ENCODE peak calls at places on chromosome 14, in six cellular contexts. A, G, I, U, P and Y are unnamed samples.

GRCh38 chr14:80940146-80940545 is 1.4 kb downstream of the CEP128 start:
- DNase-seq in A (no peak), G (no peak), I (no peak), U (no peak), P (no peak), Y (no peak)

GRCh38 chr14:67623114-67623513 is 3.4 kb downstream of the ARG2 start:
- DNase-seq in A (no peak), G (no peak), I (no peak), U (peak), P (no peak), Y (no peak)

GRCh38 chr14:102717211-102717610 is 60.0 kb upstream of the TRAF3 start:
- DNase-seq in A (no peak), G (peak), I (no peak), U (peak), P (no peak), Y (no peak)

GRCh38 chr14:102540310-102541028 is 30.9 kb upstream of the ANKRD9 start:
- DNase-seq in A (no peak), G (peak), I (no peak), U (peak), P (no peak), Y (no peak)

GRCh38 chr14:76376001-76376404 is at the start of gene ESRRB:
- DNase-seq in A (no peak), G (peak), I (no peak), U (peak), P (no peak), Y (no peak)

GRCh38 chr14:65224799-65225198 is 122.5 kb upstream of the MAX start:
- DNase-seq in A (peak), G (no peak), I (no peak), U (peak), P (no peak), Y (no peak)

GRCh38 chr14:32709072-32709471 is 229.6 kb upstream of the NPAS3 start:
- DNase-seq in A (no peak), G (no peak), I (no peak), U (peak), P (no peak), Y (no peak)

GRCh38 chr14:65206448-65207096 is 104.3 kb upstream of the MAX start:
- DNase-seq in A (no peak), G (no peak), I (no peak), U (no peak), P (peak), Y (no peak)

GRCh38 chr14:101948666-101949205 is 15.6 kb upstream of the DYNC1H1 start:
- DNase-seq in A (no peak), G (peak), I (no peak), U (no peak), P (no peak), Y (no peak)

GRCh38 chr14:51534623-51535022 is 117.1 kb upstream of the FRMD6 start:
- DNase-seq in A (no peak), G (no peak), I (no peak), U (peak), P (no peak), Y (no peak)

GRCh38 chr14:96176811-96177211 is 27.8 kb upstream of the BDKRB2 start:
- DNase-seq in A (no peak), G (no peak), I (no peak), U (peak), P (no peak), Y (no peak)

GRCh38 chr14:75981426-75981825 is 369 bp downstream of the TGFB3 start:
- DNase-seq in A (no peak), G (peak), I (no peak), U (no peak), P (peak), Y (no peak)

GRCh38 chr14:57087841-57088240 is 180.9 kb downstream of the EXOC5 start:
- DNase-seq in A (no peak), G (no peak), I (no peak), U (no peak), P (no peak), Y (no peak)

GRCh38 chr14:68796418-68797101 is 3.7 kb upstream of the ZFP36L1 start:
- DNase-seq in A (peak), G (no peak), I (no peak), U (peak), P (no peak), Y (no peak)
- TF ChIP-seq CTCF in A (no peak), G (no peak), I (no peak), U (no peak), P (no peak), Y (no peak)

GRCh38 chr14:59188461-59189280 is at the start of gene DAAM1:
- DNase-seq in A (peak), G (peak), I (peak), U (peak), P (peak), Y (peak)

GRCh38 chr14:59189822-59190368 is 1.4 kb downstream of the DAAM1 start:
- DNase-seq in A (peak), G (peak), I (peak), U (peak), P (peak), Y (peak)

GRCh38 chr14:59187802-59188460 is 536 bp upstream of the DAAM1 start:
- DNase-seq in A (no peak), G (peak), I (peak), U (no peak), P (peak), Y (peak)

GRCh38 chr14:59189281-59189821 is 884 bp downstream of the DAAM1 start:
- DNase-seq in A (no peak), G (peak), I (peak), U (peak), P (peak), Y (peak)

DNA sequence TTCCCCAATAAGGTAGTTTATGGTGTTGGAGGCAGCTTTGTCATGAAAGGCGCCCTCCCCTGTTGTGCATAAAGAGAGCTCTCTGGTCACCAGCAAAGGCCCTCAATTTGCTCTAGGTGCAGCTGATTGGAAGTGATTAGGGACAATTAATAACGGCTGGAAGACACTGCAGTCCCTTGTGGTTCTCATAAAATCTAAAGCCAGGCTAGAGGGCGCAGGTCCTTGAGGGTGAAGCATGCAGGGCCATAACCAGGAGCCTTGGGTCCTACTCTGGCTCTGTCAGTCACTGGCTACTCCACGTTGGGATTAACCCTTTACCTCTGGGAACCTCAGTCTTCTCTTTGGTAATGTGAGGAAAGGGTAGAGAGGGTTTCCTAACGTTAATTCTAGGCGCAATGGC is 1.9 kb downstream of the DAAM1 start:
- DNase-seq in A (no peak), G (peak), I (no peak), U (peak), P (peak), Y (no peak)
- TF ChIP-seq CTCF in A (no peak), G (peak), I (no peak), U (peak), P (no peak), Y (no peak)

DNA sequence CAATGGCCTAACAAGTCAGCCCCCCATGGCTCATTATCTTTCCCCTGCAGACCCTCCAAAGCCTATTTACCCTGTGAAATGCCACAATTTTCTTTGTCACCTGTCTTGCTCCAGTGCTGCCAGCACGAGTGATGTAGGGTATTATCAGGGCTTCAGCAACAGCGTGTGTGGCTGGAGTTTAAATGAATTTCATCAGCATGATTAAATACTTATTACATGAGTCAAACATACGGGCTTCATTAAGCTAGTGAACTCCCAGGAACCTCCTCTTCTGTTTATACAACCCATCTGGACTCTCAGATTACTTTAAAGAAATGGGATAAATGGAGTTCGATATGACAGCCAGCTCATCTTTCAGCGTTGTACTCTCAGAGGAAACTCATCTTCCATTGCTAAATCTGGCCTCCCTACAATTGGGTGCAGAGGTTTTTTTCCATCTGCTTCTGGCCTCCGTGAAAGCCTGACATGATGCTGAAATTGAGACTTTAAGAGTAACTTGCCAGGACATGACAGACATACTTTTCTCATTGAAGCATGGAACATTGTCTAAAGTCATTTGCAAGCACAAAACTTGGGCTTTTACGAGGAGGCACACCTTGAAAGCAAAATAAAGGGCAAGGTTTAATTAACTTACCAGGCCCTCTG is 135.8 kb downstream of the TMEM30B start:
- DNase-seq in A (no peak), G (no peak), I (no peak), U (peak), P (no peak), Y (no peak)
- TF ChIP-seq CTCF in A (no peak), G (no peak), I (no peak), U (no peak), P (no peak), Y (no peak)

DNA sequence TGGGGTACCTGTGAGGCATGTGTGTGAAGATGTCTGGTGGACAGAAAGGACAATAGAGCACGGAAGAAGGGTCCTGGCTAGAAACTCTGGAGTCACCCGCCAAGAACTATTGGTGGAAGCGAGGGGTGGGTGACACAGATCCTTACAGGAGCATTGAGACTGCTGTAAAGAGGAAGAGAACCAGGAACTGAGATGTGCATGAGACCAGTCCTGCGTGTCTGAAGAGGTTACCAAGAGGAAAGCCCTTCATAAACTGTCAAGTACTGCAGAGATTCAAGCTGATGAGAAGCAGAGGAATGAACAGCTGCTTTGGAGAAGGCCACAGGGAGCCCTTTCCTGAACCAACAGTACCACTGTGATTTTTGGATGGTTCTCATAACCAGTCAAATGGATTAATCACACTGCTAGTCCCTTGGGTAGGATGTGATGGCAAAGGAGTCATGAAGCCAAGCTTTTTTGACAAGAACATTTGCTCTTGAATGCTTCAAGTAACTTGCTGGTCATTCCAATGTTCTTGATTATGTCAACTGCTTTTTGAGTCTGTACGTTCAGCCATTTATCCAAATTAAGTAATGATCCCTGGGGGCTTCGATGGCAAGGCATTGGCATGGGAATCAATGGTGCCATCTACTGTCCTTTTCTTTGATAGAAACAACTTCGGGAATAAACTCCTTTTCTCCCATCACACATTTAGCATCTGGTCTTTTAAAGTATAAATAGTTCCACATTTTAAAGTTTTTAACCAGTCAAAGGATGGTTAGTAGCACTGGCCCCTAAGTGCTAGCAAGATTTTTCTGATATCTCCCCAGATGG is 42.9 kb downstream of the GPR135 start:
- DNase-seq in A (no peak), G (peak), I (no peak), U (no peak), P (peak), Y (no peak)
- TF ChIP-seq CTCF in A (no peak), G (peak), I (no peak), U (peak), P (no peak), Y (no peak)

DNA sequence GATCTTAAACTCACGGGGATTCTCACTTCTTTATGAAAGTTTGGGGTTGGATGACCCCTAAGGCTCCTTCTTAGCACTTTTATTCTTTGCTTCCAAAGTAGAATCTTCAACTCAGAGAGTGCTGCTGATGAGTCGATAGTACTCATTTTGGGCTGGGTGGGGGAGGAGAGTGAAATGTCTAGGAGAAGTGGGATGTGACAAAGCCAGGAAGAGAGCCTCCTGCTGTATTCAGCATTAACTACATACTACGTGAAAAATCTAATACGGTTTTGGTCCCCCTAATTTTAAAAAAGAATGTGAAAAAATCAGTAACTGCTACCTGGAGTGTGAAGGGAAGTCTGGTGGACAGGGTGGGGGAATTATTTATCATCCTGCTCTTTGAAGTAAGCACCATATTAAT is 148.3 kb downstream of the SAMD4A start:
- DNase-seq in A (no peak), G (no peak), I (no peak), U (no peak), P (no peak), Y (no peak)
- TF ChIP-seq CTCF in A (no peak), G (no peak), I (no peak), U (peak), P (no peak), Y (no peak)

GRCh38 chr14:24392327-24393098 is 6.3 kb upstream of the NYNRIN start:
- DNase-seq in A (no peak), G (no peak), I (no peak), U (peak), P (no peak), Y (no peak)
- TF ChIP-seq CTCF in A (no peak), G (no peak), I (no peak), U (peak), P (no peak), Y (no peak)

GRCh38 chr14:104223810-104224515 is 85.6 kb downstream of the KIF26A start:
- DNase-seq in A (no peak), G (no peak), I (no peak), U (no peak), P (no peak), Y (no peak)

GRCh38 chr14:104223101-104223809 is 84.9 kb downstream of the KIF26A start:
- DNase-seq in A (no peak), G (no peak), I (no peak), U (no peak), P (no peak), Y (no peak)

GRCh38 chr14:104226421-104227385 is 88.3 kb downstream of the KIF26A start:
- DNase-seq in A (no peak), G (no peak), I (no peak), U (no peak), P (no peak), Y (peak)

GRCh38 chr14:104222396-104223036 is 84.1 kb downstream of the KIF26A start:
- DNase-seq in A (no peak), G (no peak), I (no peak), U (no peak), P (no peak), Y (no peak)

DNA sequence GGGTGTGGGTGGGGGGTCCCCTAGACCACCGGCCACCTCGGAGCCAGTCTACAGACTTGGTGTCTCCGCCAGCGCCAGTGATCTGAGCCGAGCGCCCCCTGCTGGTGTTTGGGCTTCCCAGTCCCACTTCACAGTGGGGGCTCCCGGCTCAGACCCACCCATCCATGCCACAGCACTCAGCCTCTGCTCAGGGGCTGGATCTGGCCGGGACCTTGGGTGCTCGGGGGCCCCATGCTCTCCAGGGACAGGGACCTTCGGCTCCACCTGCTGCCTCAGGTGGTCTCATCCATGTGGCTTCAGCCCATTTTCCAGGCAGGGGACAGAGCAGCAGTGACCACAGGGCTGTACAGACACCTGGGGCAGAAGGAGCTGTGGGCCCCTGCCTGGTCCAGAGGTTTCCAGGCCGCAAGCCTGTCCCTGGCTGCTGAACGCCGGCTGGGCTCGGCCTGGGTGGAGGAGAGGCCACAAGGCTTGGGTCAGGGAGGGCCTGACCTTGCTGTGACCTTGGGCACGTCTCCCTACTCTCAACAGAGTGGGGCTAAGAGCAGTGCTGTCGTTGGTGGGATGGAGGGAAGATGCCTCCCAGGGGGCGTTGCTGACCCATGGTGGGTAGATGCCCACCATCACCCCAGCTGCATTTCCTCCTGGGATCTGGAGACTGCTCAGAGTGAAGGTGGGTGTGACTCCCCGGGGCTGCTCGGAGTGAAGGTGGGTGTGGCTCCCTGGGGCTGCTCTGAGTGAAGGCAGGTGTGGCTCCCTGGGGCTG is 86.3 kb downstream of the KIF26A start:
- DNase-seq in A (no peak), G (peak), I (no peak), U (no peak), P (peak), Y (no peak)
- TF ChIP-seq CTCF in A (no peak), G (peak), I (no peak), U (no peak), P (no peak), Y (peak)

GRCh38 chr14:92670177-92670576 is 78.2 kb downstream of the LGMN start:
- DNase-seq in A (no peak), G (no peak), I (no peak), U (peak), P (no peak), Y (no peak)
- TF ChIP-seq CTCF in A (no peak), G (no peak), I (no peak), U (peak), P (no peak), Y (peak)

GRCh38 chr14:106562451-106562850 is 1036.1 kb downstream of the TMEM121 start:
- DNase-seq in A (no peak), G (no peak), I (no peak), U (no peak), P (no peak), Y (no peak)

GRCh38 chr14:106564058-106564643 is 1037.8 kb downstream of the TMEM121 start:
- DNase-seq in A (no peak), G (peak), I (peak), U (no peak), P (peak), Y (no peak)
- TF ChIP-seq CTCF in A (no peak), G (peak), I (peak), U (peak), P (peak), Y (peak)